ENCODE peak calls at places on chromosomes 7 and 10, in four cellular contexts. D is epithelial cell of proximal tubule; H is HCT116; N is stimulated activated CD8-positive, alpha-beta memory T cell treated with anti-CD3 and anti-CD28 coated beads, Interleukin-2, amount 100 ng/mL, for 1 hour. B is an unnamed sample.
A peak's percentile ranks its signal among the peaks of the same experiment; 100 is the strongest.

GRCh38 chr7:153301908-153302307 is 542.4 kb downstream of the ACTR3B start:
- DNase-seq in D (no peak), H (no peak), N (no peak), B (no peak)

GRCh38 chr10:71970869-71971268 is 6.7 kb downstream of the CHST3 start:
- DNase-seq in D (no peak), H (no peak), N (no peak), B (no peak)

GRCh38 chr7:22219739-22220493 is 137.0 kb downstream of the RAPGEF5 start:
- DNase-seq in D (no peak), H (no peak), N (no peak), B (no peak)

GRCh38 chr10:497898-498451 is 191.5 kb downstream of the DIP2C start:
- DNase-seq in D (no peak), H (no peak), N (no peak), B (peak; percentile 40)

GRCh38 chr10:92242910-92243671 is 47.8 kb downstream of the CPEB3 start:
- DNase-seq in D (no peak), H (peak; percentile 58), N (no peak), B (peak; percentile 44)

GRCh38 chr10:43038783-43039628 is 37.9 kb upstream of the RET start:
- DNase-seq in D (no peak), H (no peak), N (no peak), B (no peak)

GRCh38 chr7:159064121-159064815 is 80.4 kb downstream of the VIPR2 start:
- DNase-seq in D (no peak), H (no peak), N (no peak), B (no peak)

GRCh38 chr10:13201132-13201531 is 33.0 kb downstream of the UCMA start:
- DNase-seq in D (no peak), H (no peak), N (no peak), B (no peak)

GRCh38 chr10:125232841-125233240 is 72.5 kb upstream of the CTBP2 start:
- DNase-seq in D (no peak), H (no peak), N (no peak), B (no peak)

GRCh38 chr7:130363156-130363847 is 17.0 kb upstream of the CPA1 start:
- DNase-seq in D (peak; percentile 96), H (peak; percentile 85), N (no peak), B (no peak)

GRCh38 chr7:100583132-100584045 is 2.5 kb downstream of the LRCH4 start:
- DNase-seq in D (no peak), H (no peak), N (no peak), B (no peak)

GRCh38 chr7:128939075-128939860 is 1.5 kb downstream of the IRF5 start:
- DNase-seq in D (no peak), H (no peak), N (no peak), B (no peak)

GRCh38 chr10:123972481-123973401 is 81.1 kb upstream of the CPXM2 start:
- DNase-seq in D (no peak), H (no peak), N (no peak), B (no peak)

GRCh38 chr7:17502209-17502810 is 203.9 kb downstream of the AHR start:
- DNase-seq in D (no peak), H (no peak), N (no peak), B (no peak)

GRCh38 chr7:96321670-96322372 is at the start of gene SLC25A13:
- DNase-seq in D (no peak), H (peak; percentile 75), N (peak; percentile 25), B (peak; percentile 39)

GRCh38 chr10:86958109-86958830 is at the start of gene SNCG:
- DNase-seq in D (no peak), H (no peak), N (no peak), B (no peak)

GRCh38 chr7:44377681-44378421 is 52.5 kb upstream of the CAMK2B start:
- DNase-seq in D (no peak), H (no peak), N (no peak), B (no peak)

GRCh38 chr7:132878228-132878919 is 203.5 kb downstream of the CHCHD3 start:
- DNase-seq in D (no peak), H (no peak), N (no peak), B (no peak)